ENCODE peak calls at places on chromosome 18, in ten cellular contexts. O is fibroblast of mammary gland; M is NCI-H82; J is NCI-H774; C is EH; E is GM18507; L is sigmoid colon; N is amniotic stem cell; D is WTC11; K is stimulated activated CD4-positive, alpha-beta T cell treated with anti-CD3 and anti-CD28 coated beads, Interleukin-1b, Interleukin-23, amount 100 ng/mL, for 24 hours. S is an unnamed sample.

GRCh38 chr18:59783138-59783537 is 85.9 kb upstream of the CCBE1 start:
- DNase-seq in D (peak), E (peak), N (peak), M (peak), K (no peak), O (peak), C (peak), J (no peak), L (no peak), S (peak)

GRCh38 chr18:32056613-32057358 is 34.9 kb upstream of the RNF138 start:
- DNase-seq in J (no peak), L (no peak), M (no peak), C (no peak), K (no peak), E (no peak), O (no peak), N (no peak), D (no peak), S (no peak)

GRCh38 chr18:58793361-58793760 is 71.3 kb upstream of the ZNF532 start:
- DNase-seq in L (peak), M (no peak), O (peak), D (no peak), K (no peak), N (no peak), E (no peak), C (peak), J (no peak), S (no peak)

GRCh38 chr18:54358495-54358793 is 738 bp downstream of the C18orf54 start:
- DNase-seq in C (no peak), O (peak), M (no peak), L (no peak), E (no peak), J (no peak), D (no peak), K (no peak), N (no peak), S (peak)

GRCh38 chr18:50232419-50232818 is 33.9 kb downstream of the CFAP53 start:
- DNase-seq in M (no peak), J (no peak), K (no peak), N (no peak), E (no peak), O (no peak), C (no peak), D (no peak), L (no peak), S (no peak)

GRCh38 chr18:79575891-79576685 is 103.5 kb upstream of the CTDP1 start:
- DNase-seq in C (peak), E (no peak), K (no peak), J (no peak), O (peak), M (no peak), N (no peak), D (no peak), L (peak), S (no peak)

GRCh38 chr18:13427354-13427753 is 208.8 kb downstream of the LDLRAD4 start:
- DNase-seq in K (no peak), N (no peak), J (no peak), E (no peak), L (peak), C (no peak), O (no peak), M (no peak), D (no peak), S (no peak)

GRCh38 chr18:70046207-70046606 is 98.5 kb upstream of the CD226 start:
- DNase-seq in K (no peak), O (peak), M (no peak), L (no peak), E (no peak), C (peak), D (no peak), N (no peak), J (no peak), S (no peak)

GRCh38 chr18:34322365-34323289 is 97.9 kb upstream of the NOL4 start:
- DNase-seq in N (peak), J (peak), L (no peak), D (peak), E (no peak), O (peak), M (peak), K (no peak), C (no peak), S (no peak)

GRCh38 chr18:44198296-44199284 is 482.1 kb upstream of the SETBP1 start:
- DNase-seq in N (no peak), M (no peak), O (no peak), E (no peak), D (no peak), K (no peak), C (no peak), J (no peak), L (no peak), S (peak)

GRCh38 chr18:79853993-79854364 is 56.2 kb downstream of the KCNG2 start:
- DNase-seq in L (no peak), O (no peak), M (no peak), C (no peak), E (no peak), J (no peak), K (no peak), D (no peak), N (no peak), S (no peak)

GRCh38 chr18:60215432-60215831 is 157.1 kb downstream of the MC4R start:
- DNase-seq in D (no peak), C (no peak), M (no peak), J (no peak), O (no peak), K (no peak), E (no peak), L (no peak), N (no peak), S (no peak)

GRCh38 chr18:32770181-32770650 is 2.6 kb downstream of the KLHL14 start:
- DNase-seq in E (no peak), O (no peak), N (no peak), C (no peak), M (no peak), J (peak), L (peak), K (no peak), D (peak), S (peak)

GRCh38 chr18:6881034-6881800 is 151.7 kb downstream of the ARHGAP28 start:
- DNase-seq in C (peak), L (no peak), N (no peak), K (no peak), M (peak), D (no peak), O (peak), J (no peak), E (no peak), S (no peak)

GRCh38 chr18:43484710-43485109 is 207.4 kb upstream of the SYT4 start:
- DNase-seq in D (no peak), K (no peak), E (no peak), C (no peak), O (no peak), L (no peak), N (no peak), M (no peak), J (no peak), S (peak)